ENCODE peak calls at places on chromosomes 11 and 22, in nine cellular contexts. H, K, S, U, X, Q, M, D and R are unnamed samples.

GRCh38 chr11:16528639-16529038 is 172.3 kb upstream of the SOX6 start:
- DNase-seq in H (no peak), K (no peak), S (no peak), U (no peak), X (no peak), Q (no peak), M (no peak), D (no peak), R (no peak)

GRCh38 chr11:5621580-5621979 is 3.2 kb upstream of the TRIM34 start:
- DNase-seq in H (no peak), K (no peak), S (no peak), U (no peak), X (no peak), Q (no peak), M (no peak), D (no peak), R (no peak)

GRCh38 chr22:26744892-26745808 is 87.8 kb downstream of the MIAT start:
- DNase-seq in H (no peak), K (no peak), S (no peak), U (no peak), X (no peak), Q (peak; percentile 47), M (no peak), D (no peak), R (no peak)

GRCh38 chr11:111982019-111982464 is 43.2 kb upstream of the DLAT start:
- DNase-seq in H (peak; percentile 88), K (no peak), S (no peak), U (no peak), X (no peak), Q (peak; percentile 53), M (peak; percentile 46), D (no peak), R (no peak)

GRCh38 chr22:20610243-20610686 is 102.9 kb downstream of the MED15 start:
- DNase-seq in H (no peak), K (no peak), S (no peak), U (no peak), X (no peak), Q (peak; percentile 15), M (peak; percentile 14), D (no peak), R (no peak)

GRCh38 chr22:30474683-30475424 is 3.0 kb upstream of the SEC14L3 start:
- DNase-seq in H (peak; percentile 37), K (no peak), S (no peak), U (no peak), X (no peak), Q (no peak), M (no peak), D (no peak), R (no peak)

GRCh38 chr22:23178512-23179254 is 1.6 kb upstream of the BCR start:
- DNase-seq in H (peak; percentile 75), K (peak; percentile 34), S (no peak), U (peak; percentile 66), X (no peak), Q (peak; percentile 66), M (peak; percentile 53), D (peak; percentile 74), R (no peak)

GRCh38 chr22:38267086-38267485 is 5.7 kb downstream of the TMEM184B start:
- DNase-seq in H (no peak), K (no peak), S (no peak), U (peak; percentile 83), X (no peak), Q (peak; percentile 65), M (peak; percentile 62), D (peak; percentile 42), R (no peak)

GRCh38 chr22:20829735-20830134 is 28.9 kb downstream of the PI4KA start:
- DNase-seq in H (no peak), K (no peak), S (no peak), U (no peak), X (no peak), Q (no peak), M (no peak), D (no peak), R (no peak)

GRCh38 chr22:44544523-44545433 is 46.7 kb upstream of the RTL6 start:
- DNase-seq in H (no peak), K (no peak), S (no peak), U (no peak), X (no peak), Q (no peak), M (no peak), D (no peak), R (no peak)

GRCh38 chr11:67438121-67438902 is 830 bp upstream of the PTPRCAP start:
- DNase-seq in H (peak; percentile 54), K (no peak), S (no peak), U (no peak), X (no peak), Q (no peak), M (no peak), D (no peak), R (no peak)

GRCh38 chr22:19853879-19854777 is 546 bp downstream of the GNB1L start:
- DNase-seq in H (peak; percentile 25), K (no peak), S (no peak), U (peak; percentile 58), X (no peak), Q (no peak), M (no peak), D (peak; percentile 46), R (no peak)

GRCh38 chr22:29744902-29745301 is 21.9 kb downstream of the ZMAT5 start:
- DNase-seq in H (peak; percentile 35), K (no peak), S (peak; percentile 45), U (no peak), X (no peak), Q (no peak), M (peak; percentile 70), D (no peak), R (peak; percentile 49)

GRCh38 chr11:6925636-6926207 is 504 bp upstream of the ZNF215 start:
- DNase-seq in H (no peak), K (no peak), S (no peak), U (no peak), X (no peak), Q (peak; percentile 8), M (peak; percentile 40), D (no peak), R (no peak)

GRCh38 chr11:87281496-87281895 is 243.8 kb downstream of the TMEM135 start:
- DNase-seq in H (no peak), K (peak; percentile 35), S (no peak), U (no peak), X (no peak), Q (peak; percentile 94), M (peak; percentile 86), D (no peak), R (peak; percentile 43)

GRCh38 chr11:27174672-27175210 is 134.1 kb downstream of the BBOX1 start:
- DNase-seq in H (no peak), K (no peak), S (no peak), U (no peak), X (no peak), Q (no peak), M (no peak), D (no peak), R (no peak)

GRCh38 chr11:126039485-126040271 is 23.0 kb downstream of the CDON start:
- DNase-seq in H (no peak), K (no peak), S (no peak), U (no peak), X (no peak), Q (no peak), M (peak; percentile 45), D (no peak), R (no peak)

GRCh38 chr11:124801014-124801413 is 808 bp upstream of the MSANTD2 start:
- DNase-seq in H (no peak), K (peak; percentile 6), S (no peak), U (no peak), X (no peak), Q (peak; percentile 39), M (peak; percentile 82), D (no peak), R (no peak)

GRCh38 chr22:33270596-33270995 is 212.4 kb upstream of the SYN3 start:
- DNase-seq in H (no peak), K (no peak), S (no peak), U (no peak), X (no peak), Q (no peak), M (no peak), D (no peak), R (no peak)

GRCh38 chr11:12248330-12248729 is 129.0 kb upstream of the PARVA start:
- DNase-seq in H (peak; percentile 98), K (no peak), S (no peak), U (peak; percentile 80), X (no peak), Q (peak; percentile 50), M (no peak), D (peak; percentile 81), R (no peak)

DNA sequence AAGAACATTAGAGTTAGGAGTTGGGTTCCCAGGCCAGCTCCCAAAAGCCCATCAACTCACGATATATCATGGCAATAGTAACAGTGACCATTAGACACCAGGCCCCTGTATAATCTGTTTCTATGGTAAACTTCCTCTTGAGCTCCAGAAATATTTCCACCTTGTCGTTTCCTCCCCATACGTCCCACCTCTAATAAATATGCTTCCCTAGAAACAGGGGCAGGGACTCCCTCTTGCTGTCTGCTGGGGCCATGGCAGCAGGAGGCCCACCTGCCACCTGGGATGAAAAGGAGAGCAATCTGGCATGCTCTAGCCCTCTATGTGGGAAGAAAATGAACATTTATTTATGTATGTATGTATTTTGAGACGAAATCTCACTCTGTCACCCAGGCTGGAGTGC is 32.2 kb upstream of the AMOTL1 start:
- DNase-seq in H (no peak), K (no peak), S (no peak), U (no peak), X (no peak), Q (no peak), M (no peak), D (no peak), R (no peak)
- TF ChIP-seq CTCF in H (no peak), K (no peak), S (no peak), U (no peak), X (no peak), Q (no peak), M (no peak), D (no peak), R (no peak)

GRCh38 chr11:128585498-128586238 is 1.7 kb downstream of the ETS1 start:
- DNase-seq in H (no peak), K (no peak), S (no peak), U (no peak), X (no peak), Q (no peak), M (no peak), D (no peak), R (no peak)
- H3K4me3 ChIP-seq in H (peak overlapping the region; percentile 11), K (no peak overlapping the region), S (no peak overlapping the region), U (peak overlapping the region; percentile 33), X (no peak overlapping the region), Q (no peak overlapping the region), M (no peak overlapping the region), D (peak overlapping the region; percentile 49), R (no peak overlapping the region)

GRCh38 chr11:132451942-132452601 is 1080.2 kb downstream of the OPCML start:
- DNase-seq in H (no peak), K (no peak), S (no peak), U (no peak), X (no peak), Q (no peak), M (no peak), D (no peak), R (no peak)
- TF ChIP-seq CTCF in H (no peak), K (no peak), S (no peak), U (no peak), X (no peak), Q (no peak), M (no peak), D (no peak), R (no peak)

DNA sequence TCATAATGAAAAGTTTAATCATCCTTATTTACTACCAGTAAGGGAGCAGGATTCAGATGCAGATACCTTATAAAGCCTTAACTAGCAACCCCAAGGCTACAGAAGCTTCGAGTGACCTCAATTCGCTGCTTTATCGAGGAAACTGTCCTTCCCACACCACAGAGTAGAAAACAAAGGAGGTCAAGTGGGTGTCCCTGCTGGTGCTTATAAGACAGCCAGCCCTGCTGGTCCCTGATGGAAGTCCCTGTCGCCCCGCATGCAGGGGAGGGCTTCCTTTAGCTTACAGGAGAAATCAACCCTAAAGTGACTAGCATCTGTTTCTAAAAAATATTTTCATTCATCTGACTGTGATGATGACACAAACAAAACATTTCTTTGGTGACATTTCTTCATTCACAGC is 7.3 kb downstream of the MN1 start:
- DNase-seq in H (no peak), K (no peak), S (no peak), U (no peak), X (no peak), Q (no peak), M (no peak), D (no peak), R (no peak)
- H3K4me3 ChIP-seq in H (no peak overlapping the region), K (peak overlapping the region; percentile 76), S (no peak overlapping the region), U (no peak overlapping the region), X (no peak overlapping the region), Q (peak overlapping the region; percentile 83), M (no peak overlapping the region), D (peak overlapping the region; percentile 85), R (no peak overlapping the region)